ENCODE peak calls at places on chromosomes 3 and 15, in ten cellular contexts. C, I, P, S, T, V, R, H, F and D are unnamed samples.

GRCh38 chr3:142243134-142243533 is 17.7 kb upstream of the GK5 start:
- DNase-seq in C (no peak), H (no peak), V (no peak), R (no peak), F (no peak), P (no peak), I (no peak), T (no peak), S (no peak), D (no peak)

GRCh38 chr3:113948015-113948917 is 453 bp downstream of the ZDHHC23 start:
- DNase-seq in H (peak), F (no peak), P (no peak), C (no peak), S (peak), I (peak), T (no peak), V (peak), R (peak), D (no peak)

GRCh38 chr3:73765878-73766564 is 141.3 kb upstream of the PDZRN3 start:
- DNase-seq in F (no peak), R (no peak), P (no peak), S (no peak), H (no peak), I (no peak), V (no peak), C (no peak), T (no peak), D (peak)

GRCh38 chr15:59377940-59378339 is 5.3 kb upstream of the MYO1E start:
- DNase-seq in T (no peak), P (no peak), C (no peak), S (no peak), V (no peak), H (no peak), I (no peak), R (no peak), F (no peak), D (no peak)

GRCh38 chr3:52223449-52224408 is 1.7 kb downstream of the TLR9 start:
- DNase-seq in T (no peak), H (no peak), S (no peak), C (no peak), P (no peak), F (peak), R (no peak), I (no peak), V (no peak), D (no peak)

GRCh38 chr3:196202516-196202970 is 8.7 kb downstream of the ZDHHC19 start:
- DNase-seq in I (no peak), F (no peak), T (no peak), H (peak), V (peak), P (no peak), C (no peak), R (no peak), S (no peak), D (peak)

GRCh38 chr15:39451121-39451698 is 129.7 kb upstream of the THBS1 start:
- DNase-seq in T (no peak), P (no peak), C (no peak), S (no peak), V (peak), I (no peak), R (no peak), F (no peak), H (no peak), D (no peak)

GRCh38 chr15:99054025-99054387 is 46.4 kb upstream of the PGPEP1L start:
- DNase-seq in C (no peak), H (no peak), P (no peak), F (no peak), V (no peak), S (no peak), T (peak), R (no peak), I (no peak), D (no peak)

GRCh38 chr3:13217736-13218540 is 144.7 kb upstream of the IQSEC1 start:
- DNase-seq in R (no peak), S (no peak), V (no peak), T (peak), F (no peak), I (no peak), H (no peak), C (no peak), P (peak), D (no peak)

GRCh38 chr3:53083496-53083895 is 37.6 kb upstream of the SFMBT1 start:
- DNase-seq in R (no peak), C (no peak), P (no peak), S (no peak), I (no peak), V (no peak), T (no peak), F (peak), H (no peak), D (no peak)

GRCh38 chr3:112004664-112005063 is 5.9 kb downstream of the TAGLN3 start:
- DNase-seq in P (no peak), R (no peak), S (no peak), T (no peak), V (no peak), H (no peak), I (no peak), C (no peak), F (no peak), D (no peak)

GRCh38 chr3:107690522-107691138 is 167.9 kb downstream of the BBX start:
- DNase-seq in P (peak), F (no peak), I (peak), V (no peak), S (no peak), C (peak), T (peak), H (no peak), R (no peak), D (peak)

GRCh38 chr15:80343610-80344009 is 60.6 kb upstream of the ARNT2 start:
- DNase-seq in F (no peak), V (peak), R (peak), S (no peak), T (no peak), C (no peak), I (no peak), P (no peak), H (no peak), D (no peak)

GRCh38 chr3:171328419-171329082 is 131.7 kb downstream of the TNIK start:
- DNase-seq in S (no peak), V (peak), I (no peak), T (no peak), R (peak), P (peak), C (no peak), H (no peak), F (no peak), D (peak)

GRCh38 chr3:55521086-55522060 is 34.3 kb upstream of the WNT5A start:
- DNase-seq in F (no peak), S (no peak), C (no peak), T (no peak), P (no peak), I (no peak), V (peak), H (no peak), R (peak), D (no peak)

GRCh38 chr15:41513282-41514227 is at the start of gene LTK:
- DNase-seq in F (no peak), I (no peak), C (peak), R (no peak), P (peak), T (no peak), V (peak), S (no peak), H (no peak), D (no peak)

GRCh38 chr3:115217678-115218451 is 70.8 kb upstream of the ZBTB20 start:
- DNase-seq in V (peak), H (no peak), P (peak), R (no peak), F (no peak), S (no peak), C (no peak), I (peak), T (peak), D (peak)

GRCh38 chr3:117398166-117398954 is 688.8 kb downstream of the TUSC7 start:
- DNase-seq in R (no peak), I (no peak), V (no peak), S (no peak), P (no peak), H (no peak), T (no peak), C (no peak), F (no peak), D (no peak)

GRCh38 chr3:112979244-112979832 is 4.4 kb upstream of the CD200R1 start:
- DNase-seq in V (no peak), R (no peak), S (no peak), H (no peak), P (peak), F (no peak), C (peak), I (peak), T (no peak), D (peak)

GRCh38 chr3:178880274-178880673 is 191.3 kb downstream of the ZMAT3 start:
- DNase-seq in H (no peak), C (no peak), T (no peak), I (no peak), V (no peak), R (no peak), P (no peak), F (no peak), S (no peak), D (no peak)

GRCh38 chr3:52171577-52172261 is 17.5 kb upstream of the POC1A start:
- DNase-seq in T (peak), C (no peak), S (no peak), I (no peak), P (peak), R (no peak), H (no peak), V (no peak), F (no peak), D (no peak)

GRCh38 chr15:85443593-85444328 is 63.4 kb downstream of the AKAP13 start:
- DNase-seq in F (no peak), P (peak), I (peak), H (no peak), T (peak), C (no peak), R (no peak), S (no peak), V (no peak), D (no peak)

GRCh38 chr3:108780235-108780634 is 23.0 kb upstream of the RETNLB start:
- DNase-seq in F (no peak), S (no peak), T (no peak), V (no peak), C (no peak), I (no peak), R (no peak), P (no peak), H (no peak), D (no peak)

GRCh38 chr3:160707187-160707789 is 30.3 kb downstream of the ARL14 start:
- DNase-seq in T (peak), H (no peak), F (no peak), V (peak), C (no peak), S (no peak), R (no peak), P (peak), I (peak), D (no peak)

GRCh38 chr15:39574416-39574815 is 6.5 kb upstream of the THBS1 start:
- DNase-seq in H (no peak), C (no peak), I (no peak), F (no peak), P (no peak), V (no peak), S (no peak), T (no peak), R (no peak), D (no peak)

GRCh38 chr3:90062018-90062417 is 954.6 kb downstream of the EPHA3 start:
- DNase-seq in F (no peak), T (no peak), V (no peak), I (no peak), S (no peak), C (no peak), R (no peak), H (no peak), P (no peak), D (no peak)

GRCh38 chr3:25088284-25088683 is 339.8 kb upstream of the RARB start:
- DNase-seq in V (no peak), T (no peak), I (no peak), P (no peak), F (no peak), S (no peak), R (no peak), C (no peak), H (no peak), D (no peak)

GRCh38 chr3:173823911-173824460 is 426.4 kb downstream of the NLGN1 start:
- DNase-seq in C (no peak), P (no peak), S (no peak), F (no peak), V (no peak), I (no peak), R (no peak), T (no peak), H (no peak), D (no peak)

GRCh38 chr3:64125561-64125960 is 99.7 kb downstream of the PRICKLE2 start:
- DNase-seq in F (no peak), V (no peak), H (no peak), T (no peak), S (no peak), C (no peak), P (no peak), I (no peak), R (no peak), D (no peak)

GRCh38 chr3:43071313-43071893 is 34.5 kb downstream of the POMGNT2 start:
- DNase-seq in R (no peak), T (peak), S (no peak), V (no peak), P (peak), C (peak), F (no peak), H (no peak), I (no peak), D (peak)

GRCh38 chr15:90212221-90213079 is 11.3 kb downstream of the SEMA4B start:
- DNase-seq in I (no peak), T (no peak), P (no peak), C (no peak), R (peak), F (peak), S (no peak), V (peak), H (no peak), D (no peak)

GRCh38 chr15:90211440-90212168 is 10.5 kb downstream of the SEMA4B start:
- DNase-seq in I (peak), R (peak), V (peak), C (peak), H (no peak), P (peak), T (no peak), F (no peak), S (no peak), D (no peak)

GRCh38 chr15:90213123-90213817 is 12.1 kb downstream of the SEMA4B start:
- DNase-seq in F (no peak), T (no peak), V (peak), I (no peak), R (peak), H (no peak), C (peak), S (no peak), P (no peak), D (no peak)

GRCh38 chr15:90214553-90215205 is 13.5 kb downstream of the SEMA4B start:
- DNase-seq in F (no peak), C (no peak), P (no peak), V (no peak), T (no peak), R (no peak), I (no peak), S (no peak), H (no peak), D (no peak)

GRCh38 chr15:90213818-90214204 is 12.7 kb downstream of the SEMA4B start:
- DNase-seq in H (no peak), S (no peak), I (no peak), F (no peak), V (no peak), T (no peak), R (no peak), C (no peak), P (no peak), D (no peak)
- TF ChIP-seq POLR2AphosphoS5 in H (no peak), S (no peak), I (no peak), F (no peak), V (no peak), T (no peak), R (no peak), C (no peak), P (no peak), D (no peak)

GRCh38 chr3:157089455-157090221 is 70.3 kb downstream of the CCNL1 start:
- DNase-seq in S (no peak), I (peak), P (no peak), T (peak), R (peak), H (no peak), C (peak), V (peak), F (no peak), D (no peak)
- TF ChIP-seq POLR2AphosphoS5 in S (no peak), I (no peak), P (no peak), T (no peak), R (no peak), H (no peak), C (no peak), V (peak), F (no peak), D (no peak)

DNA sequence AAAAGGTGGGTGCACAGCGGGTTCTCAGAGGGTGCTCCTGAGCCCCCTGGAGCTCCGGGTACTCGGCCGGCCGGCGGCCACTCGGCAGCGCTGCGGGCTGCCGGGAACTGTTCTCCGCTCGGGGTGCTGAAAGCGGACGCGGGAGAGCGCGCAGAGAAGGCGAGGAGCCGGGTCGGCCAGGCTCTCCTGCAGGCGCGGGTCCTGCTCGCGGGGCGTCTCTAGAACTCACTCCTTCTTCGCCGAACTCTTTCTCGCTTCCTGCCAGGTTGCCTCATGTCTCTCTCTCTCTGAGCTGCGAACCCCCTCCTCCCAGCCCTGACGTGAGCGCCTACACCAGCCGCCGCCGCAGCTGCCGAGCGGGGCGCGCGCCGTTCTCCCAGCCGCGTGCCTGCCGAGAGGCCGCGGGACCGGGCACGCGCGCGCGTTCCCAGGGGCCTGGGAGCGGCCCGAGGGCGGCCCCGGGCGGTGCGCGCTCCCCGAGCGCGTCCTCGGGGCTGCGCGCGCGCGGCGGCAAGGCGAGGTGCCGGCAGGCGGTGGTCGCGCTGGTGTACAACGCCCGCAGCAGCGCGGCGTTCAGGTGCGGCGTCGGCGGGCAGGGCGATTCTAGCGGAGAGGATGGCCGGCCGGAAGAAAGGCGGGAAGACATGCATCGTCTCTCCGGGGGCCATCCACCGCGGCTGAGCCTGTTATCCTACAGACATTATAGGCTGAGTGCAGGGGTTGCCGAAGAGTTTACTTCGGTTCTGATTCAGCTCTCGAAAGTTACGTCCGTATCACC is at the start of gene PEX5L:
- DNase-seq in H (no peak), C (no peak), S (peak), F (peak), R (peak), T (no peak), V (no peak), I (peak), P (no peak), D (peak)
- TF ChIP-seq POLR2AphosphoS5 in H (no peak), C (no peak), S (no peak), F (no peak), R (no peak), T (no peak), V (no peak), I (no peak), P (no peak), D (no peak)

DNA sequence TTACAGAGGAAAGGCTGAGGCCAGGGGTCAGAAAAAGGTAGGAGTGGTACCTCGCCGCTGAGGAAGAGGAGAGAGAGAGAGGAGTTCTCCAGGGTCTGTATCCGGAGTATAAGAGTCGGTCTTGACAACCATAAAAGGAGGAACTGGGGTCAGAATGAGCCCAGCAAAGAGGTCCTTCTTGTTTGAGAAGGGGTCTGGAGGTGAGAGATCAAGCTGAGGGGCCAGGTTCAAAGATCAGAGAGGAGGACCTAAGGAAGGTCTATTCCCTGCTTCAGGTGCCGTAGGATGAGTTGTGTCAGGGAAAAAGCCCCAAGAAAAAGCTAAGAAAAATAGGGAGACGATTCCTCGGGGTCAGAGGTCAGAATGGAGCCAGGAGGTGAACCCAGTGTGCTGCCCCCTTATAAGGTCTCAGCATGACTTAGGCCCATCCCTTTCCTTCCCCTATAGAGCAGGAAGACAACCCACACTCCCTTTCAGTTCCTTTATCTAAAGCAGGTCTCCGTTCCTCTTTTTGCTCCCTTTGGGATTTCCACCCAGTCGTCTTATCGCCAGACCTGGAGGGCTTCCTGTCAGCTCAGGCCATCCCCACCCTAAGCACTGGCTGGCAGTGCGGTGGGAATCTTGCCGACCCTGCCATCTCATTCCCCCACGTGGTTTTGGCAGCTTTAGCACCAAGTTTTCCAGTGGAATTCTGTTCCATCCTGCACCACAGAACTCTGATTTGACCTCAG is 651 bp downstream of the MTMR14 start:
- DNase-seq in T (no peak), F (no peak), P (no peak), V (no peak), I (no peak), H (peak), C (peak), S (peak), R (no peak), D (peak)
- TF ChIP-seq POLR2AphosphoS5 in T (no peak), F (no peak), P (no peak), V (no peak), I (no peak), H (no peak), C (no peak), S (no peak), R (no peak), D (no peak)

DNA sequence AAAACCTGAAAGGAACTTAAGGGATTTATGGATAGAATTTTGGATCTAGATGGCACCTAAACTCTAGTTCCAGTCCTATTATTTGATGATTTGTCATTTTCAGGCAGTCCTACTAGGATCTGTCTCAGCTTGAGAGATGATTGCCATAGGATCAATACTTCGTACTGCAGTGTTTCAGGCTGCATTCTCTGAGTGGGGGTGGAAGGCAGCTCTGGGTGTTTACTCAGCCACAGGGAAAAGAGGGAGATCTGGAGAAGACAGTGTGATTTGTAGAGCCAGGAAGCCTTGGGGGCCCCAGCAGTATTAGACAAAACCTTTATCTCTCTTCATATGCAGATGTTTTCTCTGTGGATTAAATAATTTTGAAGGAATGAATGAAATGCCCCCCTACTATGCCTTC is 188.4 kb upstream of the SYNPR start:
- DNase-seq in T (no peak), P (no peak), V (no peak), C (no peak), S (no peak), I (no peak), H (no peak), R (no peak), F (no peak), D (no peak)
- TF ChIP-seq POLR2AphosphoS5 in T (no peak), P (no peak), V (no peak), C (no peak), S (no peak), I (no peak), H (no peak), R (no peak), F (no peak), D (no peak)

DNA sequence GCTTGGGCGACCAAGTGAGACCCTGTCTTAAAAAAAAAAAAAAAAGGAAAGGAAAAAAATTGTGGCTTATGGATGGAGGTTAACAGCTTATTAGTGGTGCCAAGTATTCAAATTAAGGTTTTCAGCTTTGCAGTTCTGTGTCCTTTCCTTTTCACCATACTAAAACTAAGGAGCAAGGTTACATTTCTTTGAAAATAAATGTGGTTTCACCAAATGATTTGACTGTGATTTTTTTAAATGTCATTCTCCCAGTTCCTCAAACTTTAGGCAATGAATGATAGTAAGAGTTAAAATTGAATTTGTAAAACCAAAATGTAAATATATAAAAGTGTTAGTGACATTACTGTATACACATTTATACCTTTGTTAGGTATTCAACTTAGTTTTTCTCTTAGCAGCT is 9.6 kb downstream of the CHRNA5 start:
- DNase-seq in S (no peak), V (no peak), F (no peak), C (no peak), H (no peak), P (no peak), R (no peak), T (no peak), I (no peak), D (no peak)
- TF ChIP-seq POLR2AphosphoS5 in S (no peak), V (no peak), F (no peak), C (no peak), H (no peak), P (no peak), R (no peak), T (no peak), I (no peak), D (no peak)